ENCODE peak calls at places on chromosomes 7 and 10, in seven cellular contexts. A is H1, W is prostate gland, M is sigmoid colon, F is suprapubic skin, D is transverse colon, O is SK-N-SH. N is an unnamed sample.

GRCh38 chr7:24987331-24987842 is 7.4 kb upstream of the OSBPL3 start:
- DNase-seq in A (no peak), W (no peak), M (no peak), F (no peak), D (no peak), O (no peak), N (no peak)

GRCh38 chr10:77497748-77498147 is 139.9 kb downstream of the KCNMA1 start:
- DNase-seq in A (no peak), W (no peak), M (no peak), F (no peak), D (no peak), O (no peak), N (no peak)

GRCh38 chr7:106987777-106988176 is 56.7 kb upstream of the PRKAR2B start:
- DNase-seq in A (no peak), W (no peak), M (no peak), F (no peak), D (no peak), O (no peak), N (no peak)

GRCh38 chr7:45978731-45979211 is 57.7 kb upstream of the IGFBP3 start:
- DNase-seq in A (no peak), W (no peak), M (no peak), F (no peak), D (no peak), O (no peak), N (no peak)

GRCh38 chr7:107865956-107866775 is 24.8 kb upstream of the DLD start:
- DNase-seq in A (no peak), W (no peak), M (no peak), F (no peak), D (no peak), O (no peak), N (no peak)

GRCh38 chr10:6035101-6035834 is 26.9 kb downstream of the IL2RA start:
- DNase-seq in A (peak), W (no peak), M (peak), F (no peak), D (no peak), O (no peak), N (no peak)

GRCh38 chr7:121019018-121019417 is 30.5 kb downstream of the CPED1 start:
- DNase-seq in A (no peak), W (no peak), M (no peak), F (no peak), D (no peak), O (no peak), N (no peak)

GRCh38 chr7:25369794-25370193 is 141.5 kb upstream of the NPVF start:
- DNase-seq in A (no peak), W (peak), M (no peak), F (peak), D (no peak), O (no peak), N (peak)

GRCh38 chr7:66142996-66143395 is 28.3 kb downstream of the CRCP start:
- DNase-seq in A (no peak), W (peak), M (no peak), F (no peak), D (no peak), O (no peak), N (no peak)

GRCh38 chr10:59432207-59432900 is 70.0 kb upstream of the FAM13C start:
- DNase-seq in A (no peak), W (peak), M (no peak), F (no peak), D (no peak), O (no peak), N (no peak)

GRCh38 chr10:124157286-124157685 is 63.9 kb upstream of the CHST15 start:
- DNase-seq in A (no peak), W (no peak), M (peak), F (no peak), D (no peak), O (no peak), N (peak)

GRCh38 chr10:130709415-130709814 is 573.2 kb downstream of the GLRX3 start:
- DNase-seq in A (no peak), W (no peak), M (no peak), F (no peak), D (no peak), O (no peak), N (no peak)

GRCh38 chr7:43491984-43492383 is 90.9 kb upstream of the STK17A start:
- DNase-seq in A (no peak), W (no peak), M (no peak), F (no peak), D (no peak), O (no peak), N (no peak)

GRCh38 chr7:28126047-28127041 is 54.3 kb downstream of the JAZF1 start:
- DNase-seq in A (no peak), W (no peak), M (no peak), F (no peak), D (no peak), O (no peak), N (no peak)

GRCh38 chr10:114320249-114321116 is 81.4 kb downstream of the VWA2 start:
- DNase-seq in A (peak), W (peak), M (no peak), F (no peak), D (no peak), O (no peak), N (peak)

GRCh38 chr7:71886066-71886465 is 526.1 kb downstream of the CALN1 start:
- DNase-seq in A (no peak), W (no peak), M (no peak), F (no peak), D (no peak), O (no peak), N (no peak)

GRCh38 chr10:114708717-114709352 is 50.8 kb upstream of the ABLIM1 start:
- DNase-seq in A (no peak), W (no peak), M (no peak), F (no peak), D (no peak), O (no peak), N (no peak)

GRCh38 chr10:13340626-13341370 is 7.3 kb downstream of the SEPHS1 start:
- DNase-seq in A (no peak), W (no peak), M (no peak), F (no peak), D (peak), O (no peak), N (no peak)

GRCh38 chr10:69360485-69361302 is 56.0 kb downstream of the TACR2 start:
- DNase-seq in A (no peak), W (peak), M (peak), F (peak), D (peak), O (no peak), N (peak)

GRCh38 chr10:78578929-78579328 is 489.8 kb upstream of the ZMIZ1 start:
- DNase-seq in A (no peak), W (no peak), M (no peak), F (no peak), D (no peak), O (no peak), N (no peak)

GRCh38 chr10:126502481-126502880 is 114.2 kb upstream of the ADAM12 start:
- DNase-seq in A (no peak), W (no peak), M (no peak), F (no peak), D (no peak), O (no peak), N (no peak)

GRCh38 chr10:131166486-131166885 is 145.0 kb downstream of the TCERG1L start:
- DNase-seq in A (no peak), W (no peak), M (peak), F (no peak), D (no peak), O (no peak), N (no peak)

GRCh38 chr10:73818402-73818801 is 7.0 kb upstream of the NDST2 start:
- DNase-seq in A (peak), W (no peak), M (no peak), F (no peak), D (no peak), O (no peak), N (no peak)

GRCh38 chr7:45000096-45001032 is at the start of gene CCM2:
- DNase-seq in A (no peak), W (no peak), M (peak), F (peak), D (peak), O (peak), N (peak)

GRCh38 chr10:124494050-124494807 is 32.6 kb downstream of the LHPP start:
- DNase-seq in A (no peak), W (no peak), M (no peak), F (peak), D (no peak), O (no peak), N (no peak)

GRCh38 chr10:119762805-119763798 is 37.3 kb downstream of the INPP5F start:
- DNase-seq in A (no peak), W (no peak), M (no peak), F (no peak), D (no peak), O (no peak), N (no peak)

GRCh38 chr10:19993714-19994343 is 177.6 kb downstream of the PLXDC2 start:
- DNase-seq in A (no peak), W (no peak), M (no peak), F (no peak), D (no peak), O (no peak), N (no peak)

GRCh38 chr10:968546-969199 is 19.6 kb upstream of the GTPBP4 start:
- DNase-seq in A (no peak), W (no peak), M (no peak), F (peak), D (no peak), O (no peak), N (peak)

GRCh38 chr7:151727579-151728285 is 149.2 kb downstream of the PRKAG2 start:
- DNase-seq in A (no peak), W (peak), M (peak), F (peak), D (peak), O (peak), N (peak)

GRCh38 chr7:55458351-55458750 is 93.2 kb downstream of the LANCL2 start:
- DNase-seq in A (no peak), W (no peak), M (no peak), F (no peak), D (no peak), O (no peak), N (no peak)

GRCh38 chr10:30745953-30746352 is 116.4 kb upstream of the LYZL2 start:
- DNase-seq in A (no peak), W (no peak), M (no peak), F (no peak), D (no peak), O (no peak), N (no peak)

GRCh38 chr7:44561962-44562621 is 11.6 kb downstream of the DDX56 start:
- DNase-seq in A (no peak), W (no peak), M (no peak), F (no peak), D (peak), O (no peak), N (peak)

GRCh38 chr7:97016392-97017196 is 8.0 kb downstream of the DLX5 start:
- DNase-seq in A (peak), W (no peak), M (no peak), F (no peak), D (no peak), O (peak), N (no peak)
- TF ChIP-seq POLR2AphosphoS5 in A (no peak), W (no peak), M (no peak), F (no peak), D (no peak), O (no peak), N (no peak)

GRCh38 chr7:142583424-142583823 is 165.8 kb upstream of the PRSS1 start:
- DNase-seq in A (no peak), W (no peak), M (no peak), F (no peak), D (no peak), O (peak), N (no peak)
- H3K27ac ChIP-seq in A (no peak), W (no peak), M (no peak), F (no peak), D (no peak), O (peak), N (no peak)

DNA sequence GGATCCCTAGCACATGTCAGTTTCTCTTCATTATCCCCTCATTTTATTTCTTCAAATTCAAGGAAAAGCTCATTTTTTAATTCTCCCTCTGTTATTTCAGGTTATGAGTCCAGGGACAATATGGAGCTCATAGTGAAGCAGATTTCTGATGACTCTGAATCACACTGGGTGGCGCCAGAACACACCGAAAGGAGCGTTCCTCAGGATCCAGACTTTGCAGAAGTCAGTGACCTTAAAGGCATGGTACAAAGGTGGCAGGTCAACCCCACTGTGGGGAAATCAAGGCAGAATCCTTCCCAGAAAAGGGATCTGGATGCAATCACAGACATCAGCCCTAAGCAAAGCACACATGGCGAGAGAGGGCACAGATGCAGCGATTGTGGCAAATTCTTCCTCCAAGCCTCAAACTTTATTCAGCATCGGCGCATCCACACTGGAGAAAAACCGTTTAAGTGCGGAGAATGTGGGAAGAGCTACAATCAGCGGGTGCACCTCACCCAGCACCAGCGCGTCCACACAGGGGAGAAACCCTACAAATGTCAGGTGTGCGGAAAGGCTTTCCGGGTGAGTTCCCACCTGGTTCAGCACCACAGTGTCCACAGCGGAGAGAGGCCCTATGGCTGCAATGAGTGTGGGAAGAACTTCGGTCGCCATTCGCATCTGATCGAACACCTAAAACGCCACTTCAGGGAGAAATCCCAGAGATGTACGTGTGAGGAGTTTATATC is 21.4 kb downstream of the ZKSCAN5 start:
- DNase-seq in A (peak), W (no peak), M (no peak), F (no peak), D (peak), O (no peak), N (no peak)
- TF ChIP-seq CTCF in A (peak), W (no peak), M (no peak), F (no peak), D (peak), O (peak), N (no peak)

GRCh38 chr7:123231060-123232000 is 31.6 kb upstream of the SLC13A1 start:
- DNase-seq in A (no peak), W (no peak), M (no peak), F (no peak), D (no peak), O (no peak), N (no peak)

GRCh38 chr7:123230603-123231002 is 30.8 kb upstream of the SLC13A1 start:
- DNase-seq in A (no peak), W (no peak), M (no peak), F (no peak), D (no peak), O (no peak), N (no peak)

GRCh38 chr7:123229426-123229825 is 29.7 kb upstream of the SLC13A1 start:
- DNase-seq in A (no peak), W (no peak), M (no peak), F (no peak), D (no peak), O (no peak), N (no peak)

GRCh38 chr7:123230147-123230546 is 30.4 kb upstream of the SLC13A1 start:
- DNase-seq in A (no peak), W (no peak), M (no peak), F (no peak), D (peak), O (no peak), N (no peak)
- TF ChIP-seq POLR2AphosphoS5 in A (no peak), W (no peak), M (no peak), F (no peak), D (no peak), O (no peak), N (no peak)

DNA sequence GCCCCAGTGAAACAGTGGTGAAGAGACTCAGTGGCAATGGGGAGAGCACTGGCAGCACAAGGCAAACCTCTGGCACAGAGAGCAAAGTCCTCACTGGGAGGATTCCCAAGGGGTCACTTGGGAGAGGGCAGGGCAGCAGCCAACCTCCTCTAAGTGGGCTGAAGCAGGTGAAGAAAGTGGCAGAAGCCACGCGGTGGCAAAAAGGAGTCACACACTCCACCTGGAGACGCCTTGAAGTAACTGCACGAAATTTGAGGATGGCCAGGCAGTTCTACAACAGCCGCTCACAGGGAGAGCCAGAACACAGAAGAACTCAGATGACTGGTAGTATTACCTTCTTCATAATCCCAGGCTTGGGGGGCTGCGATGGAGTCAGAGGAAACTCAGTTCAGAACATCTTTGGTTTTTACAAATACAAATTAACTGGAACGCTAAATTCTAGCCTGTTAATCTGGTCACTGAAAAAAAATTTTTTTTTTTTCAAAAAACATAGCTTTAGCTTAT is 603 bp upstream of the IL6 start:
- DNase-seq in A (peak), W (peak), M (peak), F (peak), D (peak), O (peak), N (peak)
- H3K27ac ChIP-seq in A (no peak), W (no peak), M (peak), F (peak), D (peak), O (peak), N (no peak)

DNA sequence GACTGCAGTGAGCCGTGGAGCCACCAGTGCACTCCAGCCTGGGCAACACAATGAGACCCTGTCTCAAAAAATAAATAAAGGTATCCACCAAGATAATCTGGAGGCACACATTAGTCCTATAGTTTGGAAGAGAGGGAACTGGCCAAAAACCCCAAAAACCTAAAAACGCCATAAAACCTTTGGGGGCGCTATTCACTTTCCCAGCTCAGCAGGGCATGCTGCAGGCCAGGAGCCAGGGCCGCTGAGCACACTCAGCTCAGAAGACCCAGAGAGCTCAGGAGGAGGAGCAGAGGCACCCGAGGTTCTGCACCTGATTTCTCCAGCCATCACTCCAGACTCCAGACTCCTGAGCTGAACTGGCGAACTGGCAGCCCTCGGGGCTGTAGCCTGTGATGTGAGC is 167.2 kb upstream of the IMMP2L start:
- DNase-seq in A (no peak), W (no peak), M (no peak), F (no peak), D (no peak), O (peak), N (no peak)
- TF ChIP-seq CTCF in A (peak), W (no peak), M (no peak), F (no peak), D (no peak), O (peak), N (no peak)

DNA sequence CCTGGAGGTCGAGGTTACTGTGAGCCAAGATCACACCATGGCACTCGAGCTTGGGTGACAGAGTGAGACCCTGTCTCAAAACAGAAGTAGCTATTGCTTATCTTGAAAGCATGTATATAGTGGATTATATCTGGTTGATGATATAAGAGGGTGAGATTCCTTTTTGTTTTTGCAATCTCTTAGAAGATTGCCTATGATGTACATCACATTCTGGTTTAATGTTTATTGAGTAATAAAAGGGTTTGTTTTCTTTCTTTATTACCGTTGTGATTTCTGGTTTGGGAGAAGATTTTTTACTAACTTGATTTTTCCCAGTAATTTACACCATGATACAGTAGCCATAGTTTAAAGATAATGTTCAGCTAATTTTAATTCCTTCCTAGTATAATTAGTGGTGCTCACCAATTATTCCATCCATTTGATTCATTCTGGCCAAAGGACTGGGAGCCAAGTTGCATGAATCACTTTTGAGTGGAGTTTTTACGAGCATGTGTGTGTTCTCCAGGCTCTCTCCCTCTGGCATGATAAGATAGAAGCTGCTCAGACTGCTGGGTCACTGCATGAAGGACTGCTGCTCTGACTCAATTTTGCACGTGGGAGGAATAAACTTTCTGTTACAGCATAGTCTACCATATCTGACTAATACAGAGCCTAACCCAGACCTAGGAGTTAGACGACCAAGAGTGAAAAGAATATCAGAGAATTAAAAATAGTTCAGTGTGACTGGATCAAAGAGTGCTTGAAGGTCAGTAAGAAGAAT is 13.5 kb upstream of the TSPAN13 start:
- DNase-seq in A (no peak), W (peak), M (no peak), F (no peak), D (peak), O (no peak), N (no peak)
- TF ChIP-seq POLR2AphosphoS5 in A (no peak), W (peak), M (peak), F (no peak), D (no peak), O (no peak), N (peak)

N was measured in stomach.